ENCODE peak calls at places on chromosomes 4 and X, in eight cellular contexts. E is T1000, V is right cardiac atrium, C is NCI-H460, T is MCF 10A, B is AML-193, M is ureter, L is pons. X is an unnamed sample.

GRCh38 chr4:99885063-99885664 is 9.1 kb downstream of the LAMTOR3 start:
- DNase-seq in E (no peak), V (no peak), C (peak), T (peak), B (peak), M (no peak), L (peak), X (no peak)

GRCh38 chr4:96685691-96686090 is 845.8 kb downstream of the PDHA2 start:
- DNase-seq in E (no peak), V (no peak), C (no peak), T (no peak), B (no peak), M (no peak), L (no peak), X (no peak)

GRCh38 chr4:102826105-102826889 is 1.1 kb downstream of the UBE2D3 start:
- DNase-seq in E (no peak), V (no peak), C (no peak), T (no peak), B (no peak), M (no peak), L (no peak), X (no peak)

GRCh38 chr4:147786031-147786430 is 54.1 kb downstream of the ARHGAP10 start:
- DNase-seq in E (no peak), V (no peak), C (no peak), T (no peak), B (peak), M (no peak), L (no peak), X (no peak)

GRCh38 chr4:184899261-184900134 is 73.7 kb upstream of the ACSL1 start:
- DNase-seq in E (no peak), V (no peak), C (no peak), T (peak), B (no peak), M (peak), L (no peak), X (no peak)

GRCh38 chr4:181819951-181820350 is 423.3 kb upstream of the TENM3 start:
- DNase-seq in E (no peak), V (no peak), C (no peak), T (no peak), B (no peak), M (no peak), L (no peak), X (no peak)

GRCh38 chr4:154622598-154622997 is 10.1 kb upstream of the FGG start:
- DNase-seq in E (no peak), V (no peak), C (peak), T (peak), B (peak), M (no peak), L (peak), X (no peak)

GRCh38 chr4:3466691-3467600 is 3.8 kb downstream of the DOK7 start:
- DNase-seq in E (no peak), V (peak), C (no peak), T (no peak), B (no peak), M (no peak), L (no peak), X (no peak)

GRCh38 chr4:177508662-177509061 is 66.4 kb upstream of the AGA start:
- DNase-seq in E (no peak), V (no peak), C (no peak), T (no peak), B (no peak), M (no peak), L (no peak), X (no peak)

GRCh38 chrX:64908121-64908520 is 68.1 kb downstream of the ZC4H2 start:
- DNase-seq in E (no peak), V (no peak), C (no peak), T (no peak), B (no peak), M (no peak), L (no peak), X (no peak)

GRCh38 chr4:176538217-176538925 is 218.6 kb downstream of the SPCS3 start:
- DNase-seq in E (peak), V (no peak), C (no peak), T (peak), B (no peak), M (no peak), L (no peak), X (no peak)

GRCh38 chr4:52712991-52713275 is 38.3 kb downstream of the ERVMER34-1 start:
- DNase-seq in E (no peak), V (no peak), C (no peak), T (no peak), B (no peak), M (no peak), L (peak), X (no peak)

GRCh38 chr4:15381806-15382338 is 46.0 kb upstream of the C1QTNF7 start:
- DNase-seq in E (no peak), V (no peak), C (no peak), T (no peak), B (no peak), M (no peak), L (no peak), X (no peak)

GRCh38 chrX:110755061-110755460 is 40.6 kb downstream of the CHRDL1 start:
- DNase-seq in E (no peak), V (no peak), C (no peak), T (no peak), B (no peak), M (no peak), L (no peak), X (no peak)

GRCh38 chr4:186757696-186758330 is 34.2 kb upstream of the FAT1 start:
- DNase-seq in E (no peak), V (no peak), C (no peak), T (no peak), B (no peak), M (no peak), L (no peak), X (no peak)

GRCh38 chr4:120718979-120719566 is 203.5 kb downstream of the PRDM5 start:
- DNase-seq in E (no peak), V (peak), C (peak), T (peak), B (peak), M (no peak), L (peak), X (no peak)

GRCh38 chr4:180675368-180675675 is 1567.9 kb upstream of the TENM3 start:
- DNase-seq in E (no peak), V (no peak), C (no peak), T (no peak), B (no peak), M (no peak), L (no peak), X (no peak)

GRCh38 chr4:5477613-5478012 is 230.7 kb downstream of the EVC2 start:
- DNase-seq in E (no peak), V (no peak), C (no peak), T (no peak), B (no peak), M (no peak), L (no peak), X (no peak)

GRCh38 chrX:30713061-30713525 is 59.9 kb downstream of the GK start:
- DNase-seq in E (no peak), V (peak), C (peak), T (peak), B (peak), M (peak), L (peak), X (peak)

GRCh38 chr4:128068927-128069326 is 7.8 kb downstream of the LARP1B start:
- DNase-seq in E (no peak), V (no peak), C (no peak), T (peak), B (peak), M (no peak), L (no peak), X (no peak)